ENCODE peak calls at places on chromosome 11, in eight cellular contexts. Y is stimulated activated CD4-positive, alpha-beta T cell treated with anti-CD3 and anti-CD28 coated beads, Interleukin-1b, Interleukin-23, amount 100 ng/mL, for 4 hours; R is CMK; C is activated gamma-delta T cell treated with Interleukin-2 at 50 U/mL for 16 hours; F is amygdala; O is left cardiac atrium; H is activated CD4-positive, alpha-beta T cell treated with anti-CD3 and anti-CD28 coated beads, Interleukin-2, amount 50 U/mL, for 1 hour; Q is dorsolateral prefrontal cortex. J is an unnamed sample.
A peak's percentile ranks its signal among the peaks of the same experiment; 100 is the strongest.

GRCh38 chr11:11987503-11988022 is 20.9 kb downstream of the DKK3 start:
- DNase-seq in F (no peak), H (no peak), Y (no peak), R (no peak), O (no peak), C (peak; percentile 17), Q (no peak), J (no peak)

GRCh38 chr11:129814244-129814992 is 1.2 kb upstream of the TMEM45B start:
- DNase-seq in R (no peak), H (peak; percentile 82), C (peak; percentile 44), Q (no peak), Y (peak; percentile 64), F (no peak), O (no peak), J (peak; percentile 75)

GRCh38 chr11:115226556-115226955 is 277.7 kb downstream of the CADM1 start:
- DNase-seq in F (no peak), H (no peak), Y (no peak), Q (no peak), C (no peak), O (no peak), R (no peak), J (no peak)

GRCh38 chr11:66015094-66015881 is 3.5 kb downstream of the CST6 start:
- DNase-seq in R (no peak), Y (no peak), F (no peak), C (no peak), O (peak; percentile 39), Q (no peak), H (no peak), J (no peak)

GRCh38 chr11:69915151-69915500 is 95.9 kb upstream of the FGF3 start:
- DNase-seq in H (no peak), R (no peak), F (no peak), Q (no peak), O (no peak), C (no peak), Y (no peak), J (no peak)

GRCh38 chr11:79152511-79152910 is 288.3 kb downstream of the TENM4 start:
- DNase-seq in Q (no peak), C (no peak), F (peak; percentile 10), Y (no peak), O (no peak), H (no peak), R (no peak), J (no peak)

GRCh38 chr11:72789493-72790131 is 4.2 kb downstream of the STARD10 start:
- DNase-seq in H (no peak), O (no peak), F (no peak), Y (no peak), R (no peak), Q (peak; percentile 67), C (no peak), J (no peak)

GRCh38 chr11:106426696-106427095 is 349.2 kb downstream of the AASDHPPT start:
- DNase-seq in H (no peak), O (no peak), C (no peak), Y (no peak), R (no peak), F (no peak), Q (no peak), J (no peak)

GRCh38 chr11:59754494-59754858 is 700 bp upstream of the STX3 start:
- DNase-seq in Q (no peak), H (no peak), Y (peak; percentile 8), F (no peak), O (no peak), R (no peak), C (no peak), J (peak; percentile 4)

GRCh38 chr11:117424781-117425180 is 97.1 kb downstream of the CEP164 start:
- DNase-seq in R (no peak), F (no peak), C (no peak), Q (no peak), Y (no peak), O (no peak), H (no peak), J (no peak)

GRCh38 chr11:82988936-82989627 is 82.6 kb downstream of the RAB30 start:
- DNase-seq in Q (peak; percentile 65), R (no peak), C (no peak), F (peak; percentile 34), O (no peak), H (no peak), Y (no peak), J (no peak)

GRCh38 chr11:92886243-92886905 is 83.1 kb upstream of the MTNR1B start:
- DNase-seq in C (no peak), O (no peak), F (no peak), H (no peak), R (peak; percentile 8), Q (no peak), Y (no peak), J (no peak)

GRCh38 chr11:130611791-130612251 is 163.4 kb downstream of the ADAMTS15 start:
- DNase-seq in H (no peak), O (no peak), Q (no peak), F (no peak), R (no peak), Y (no peak), C (no peak), J (no peak)

J was measured in CD8-positive, alpha-beta T cell.